ENCODE peak calls at places on chromosome 4, in ten cellular contexts. I is dorsolateral prefrontal cortex, S is upper lobe of right lung, U is endodermal cell, F is transverse colon, E is tibial nerve, G is thoracic aorta, W is neural progenitor cell, Y is right atrium auricular region, M is suprapubic skin. C is an unnamed sample.

GRCh38 chr4:30904161-30904560 is 184.0 kb downstream of the PCDH7 start:
- DNase-seq in I (no peak), S (no peak), U (no peak), F (no peak), E (no peak), G (no peak), W (no peak), Y (no peak), M (no peak), C (no peak)

GRCh38 chr4:56757270-56757746 is 64.2 kb downstream of the SPINK2 start:
- DNase-seq in I (no peak), S (no peak), U (peak), F (peak), E (no peak), G (no peak), W (no peak), Y (no peak), M (no peak), C (no peak)

GRCh38 chr4:52840531-52841350 is 21.4 kb upstream of the RASL11B start:
- DNase-seq in I (no peak), S (no peak), U (peak), F (no peak), E (no peak), G (no peak), W (peak), Y (peak), M (no peak), C (no peak)

GRCh38 chr4:84336964-84337705 is 162.0 kb downstream of the NKX6-1 start:
- DNase-seq in I (no peak), S (no peak), U (no peak), F (no peak), E (no peak), G (no peak), W (no peak), Y (no peak), M (no peak), C (no peak)

GRCh38 chr4:121454251-121454979 is 73.6 kb upstream of the QRFPR start:
- DNase-seq in I (no peak), S (no peak), U (peak), F (no peak), E (no peak), G (no peak), W (peak), Y (no peak), M (no peak), C (peak)

GRCh38 chr4:64174247-64174882 is 234.9 kb downstream of the TECRL start:
- DNase-seq in I (no peak), S (no peak), U (peak), F (no peak), E (no peak), G (no peak), W (no peak), Y (no peak), M (no peak), C (no peak)

GRCh38 chr4:85498068-85498733 is 23.3 kb downstream of the ARHGAP24 start:
- DNase-seq in I (no peak), S (peak), U (no peak), F (peak), E (no peak), G (no peak), W (no peak), Y (peak), M (peak), C (peak)

GRCh38 chr4:182569561-182569960 is 326.4 kb downstream of the TENM3 start:
- DNase-seq in I (no peak), S (no peak), U (no peak), F (no peak), E (no peak), G (no peak), W (no peak), Y (no peak), M (no peak), C (no peak)

DNA sequence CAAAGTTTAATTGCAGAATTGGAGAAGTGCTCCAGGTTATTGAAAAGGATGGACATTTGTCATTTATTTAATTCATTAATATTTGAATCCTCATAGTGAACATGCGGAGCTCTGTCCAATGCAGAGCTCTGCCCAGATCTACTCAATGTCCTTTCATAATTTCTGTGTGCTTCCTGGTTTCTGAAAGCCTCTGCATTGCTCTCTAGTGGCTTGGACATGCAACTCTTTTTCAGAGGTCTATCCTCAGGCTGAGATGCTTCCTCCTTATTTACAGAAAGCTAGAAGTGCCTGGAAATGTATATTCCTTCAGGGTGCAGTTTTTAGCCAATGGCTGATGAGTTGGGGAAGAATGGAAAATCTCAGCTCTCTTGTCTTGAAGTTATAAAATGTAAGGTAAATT is 786.1 kb upstream of the AADAT start:
- DNase-seq in I (no peak), S (no peak), U (no peak), F (no peak), E (no peak), G (no peak), W (peak), Y (no peak), M (no peak), C (no peak)
- TF ChIP-seq CTCF in I (no peak), S (no peak), U (peak), F (no peak), E (no peak), G (no peak), W (peak), Y (no peak), M (no peak), C (no peak)

GRCh38 chr4:185019451-185020292 is 1.4 kb downstream of the HELT start:
- DNase-seq in I (no peak), S (no peak), U (peak), F (no peak), E (no peak), G (no peak), W (peak), Y (no peak), M (no peak), C (no peak)
- H3K4me3 ChIP-seq in I (peak), S (no peak), U (peak), F (no peak), E (no peak), G (peak), W (peak), Y (peak), M (peak), C (no peak)

GRCh38 chr4:148438047-148438446 is 4.2 kb downstream of the NR3C2 start:
- DNase-seq in I (no peak), S (no peak), U (no peak), F (no peak), E (no peak), G (no peak), W (peak), Y (no peak), M (no peak), C (no peak)

GRCh38 chr4:148434075-148434773 is 8.0 kb downstream of the NR3C2 start:
- DNase-seq in I (no peak), S (no peak), U (no peak), F (no peak), E (no peak), G (no peak), W (no peak), Y (no peak), M (no peak), C (no peak)

GRCh38 chr4:148436512-148436911 is 5.7 kb downstream of the NR3C2 start:
- DNase-seq in I (no peak), S (no peak), U (no peak), F (no peak), E (no peak), G (no peak), W (no peak), Y (no peak), M (no peak), C (no peak)

GRCh38 chr4:148437439-148437838 is 4.8 kb downstream of the NR3C2 start:
- DNase-seq in I (no peak), S (no peak), U (no peak), F (no peak), E (no peak), G (no peak), W (no peak), Y (no peak), M (no peak), C (no peak)

GRCh38 chr4:148435654-148436406 is 6.4 kb downstream of the NR3C2 start:
- DNase-seq in I (no peak), S (no peak), U (no peak), F (no peak), E (no peak), G (no peak), W (no peak), Y (no peak), M (no peak), C (no peak)
- H3K27ac ChIP-seq in I (no peak), S (peak), U (no peak), F (peak), E (no peak), G (no peak), W (no peak), Y (peak), M (no peak), C (no peak)

GRCh38 chr4:78776031-78776728 is at the start of gene BMP2K:
- DNase-seq in I (peak), S (peak), U (peak), F (peak), E (peak), G (no peak), W (peak), Y (peak), M (peak), C (peak)
- TF ChIP-seq CTCF in I (peak), S (peak), U (peak), F (no peak), E (no peak), G (no peak), W (peak), Y (peak), M (no peak), C (no peak)

GRCh38 chr4:177308842-177309524 is 691 bp upstream of the NEIL3 start:
- DNase-seq in I (no peak), S (no peak), U (no peak), F (no peak), E (no peak), G (no peak), W (no peak), Y (no peak), M (no peak), C (no peak)
- H3K4me3 ChIP-seq in I (peak), S (peak), U (peak), F (peak), E (peak), G (peak), W (peak), Y (peak), M (peak), C (peak)

GRCh38 chr4:1221155-1221870 is 27.6 kb downstream of the CTBP1 start:
- DNase-seq in I (no peak), S (no peak), U (no peak), F (no peak), E (no peak), G (no peak), W (no peak), Y (no peak), M (no peak), C (no peak)
- H3K27ac ChIP-seq in I (no peak), S (no peak), U (no peak), F (no peak), E (no peak), G (no peak), W (no peak), Y (no peak), M (no peak), C (no peak)

DNA sequence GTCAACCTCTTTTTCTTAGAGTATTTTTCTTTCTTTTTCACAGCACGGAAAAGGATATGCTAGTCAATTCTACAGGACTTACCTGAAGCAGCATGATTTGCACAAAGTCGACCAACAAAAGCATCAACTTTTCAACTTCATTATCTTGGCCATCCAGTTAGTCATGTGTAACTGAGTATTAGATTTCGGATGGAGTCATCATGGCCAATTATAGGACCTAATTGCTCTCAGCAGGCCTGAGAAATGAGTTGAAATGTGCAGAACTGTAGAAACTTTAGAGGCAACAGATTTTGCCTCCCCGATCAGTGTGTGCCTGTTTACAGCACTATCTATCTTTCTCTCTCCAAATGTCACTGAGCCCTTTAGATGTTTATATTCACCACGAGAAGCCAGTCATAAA is 41.0 kb downstream of the PCDH10 start:
- DNase-seq in I (no peak), S (no peak), U (no peak), F (no peak), E (no peak), G (no peak), W (no peak), Y (no peak), M (no peak), C (no peak)
- TF ChIP-seq CTCF in I (no peak), S (no peak), U (no peak), F (no peak), E (no peak), G (no peak), W (no peak), Y (no peak), M (no peak), C (no peak)